ENCODE peak calls at places on chromosomes 4 and X, in seven cellular contexts. One of them, this sample, is unnamed.

GRCh38 chrX:14501312-14501711 is 28.0 kb upstream of the GLRA2 start:
- DNase-seq in IMR-90: no peak
- DNase-seq in H9: no peak
- DNase-seq in H1: no peak
- DNase-seq in trophoblast cell: no peak
- DNase-seq in mesenchymal stem cell: no peak
- DNase-seq in neuronal stem cell: no peak
- DNase-seq in this sample: no peak

GRCh38 chr4:1842339-1842895 is 13.5 kb downstream of the LETM1 start:
- DNase-seq in H1: no peak
- DNase-seq in IMR-90: no peak
- DNase-seq in trophoblast cell: no peak
- DNase-seq in mesenchymal stem cell: no peak
- DNase-seq in H9: peak; percentile 51
- DNase-seq in neuronal stem cell: no peak
- DNase-seq in this sample: no peak

GRCh38 chrX:40420899-40421729 is 159.7 kb upstream of the ATP6AP2 start:
- DNase-seq in IMR-90: no peak
- DNase-seq in H9: no peak
- DNase-seq in mesenchymal stem cell: no peak
- DNase-seq in neuronal stem cell: no peak
- DNase-seq in H1: no peak
- DNase-seq in trophoblast cell: no peak
- DNase-seq in this sample: peak; percentile 73

GRCh38 chrX:31423575-31424284 is 351.9 kb upstream of the FTHL17 start:
- DNase-seq in neuronal stem cell: no peak
- DNase-seq in IMR-90: peak; percentile 62
- DNase-seq in trophoblast cell: no peak
- DNase-seq in H9: peak; percentile 31
- DNase-seq in H1: peak; percentile 5
- DNase-seq in mesenchymal stem cell: peak; percentile 78
- DNase-seq in this sample: peak; percentile 53

GRCh38 chrX:30831082-30831481 is 58.0 kb downstream of the TAB3 start:
- DNase-seq in H9: no peak
- DNase-seq in mesenchymal stem cell: no peak
- DNase-seq in IMR-90: no peak
- DNase-seq in trophoblast cell: no peak
- DNase-seq in neuronal stem cell: peak; percentile 17
- DNase-seq in H1: no peak
- DNase-seq in this sample: peak; percentile 1

GRCh38 chrX:48966796-48967579 is 4.7 kb downstream of the KCND1 start:
- DNase-seq in neuronal stem cell: no peak
- DNase-seq in H1: no peak
- DNase-seq in H9: no peak
- DNase-seq in IMR-90: peak; percentile 55
- DNase-seq in trophoblast cell: no peak
- DNase-seq in mesenchymal stem cell: peak; percentile 33
- DNase-seq in this sample: no peak

GRCh38 chr4:38562751-38563198 is 101.2 kb upstream of the KLF3 start:
- DNase-seq in H1: no peak
- DNase-seq in IMR-90: peak; percentile 28
- DNase-seq in mesenchymal stem cell: peak; percentile 21
- DNase-seq in trophoblast cell: no peak
- DNase-seq in neuronal stem cell: no peak
- DNase-seq in H9: no peak
- DNase-seq in this sample: peak; percentile 40

GRCh38 chrX:53357799-53358530 is 64.5 kb downstream of the SMC1A start:
- DNase-seq in neuronal stem cell: peak; percentile 3
- DNase-seq in H1: no peak
- DNase-seq in mesenchymal stem cell: peak; percentile 69
- DNase-seq in IMR-90: peak; percentile 48
- DNase-seq in trophoblast cell: no peak
- DNase-seq in H9: peak; percentile 37
- DNase-seq in this sample: peak; percentile 86

GRCh38 chr4:107444-108429 is 16.6 kb upstream of the ZNF718 start:
- DNase-seq in H1: no peak
- DNase-seq in neuronal stem cell: no peak
- DNase-seq in mesenchymal stem cell: no peak
- DNase-seq in trophoblast cell: no peak
- DNase-seq in IMR-90: no peak
- DNase-seq in H9: no peak
- DNase-seq in this sample: peak; percentile 25

GRCh38 chr4:146282662-146283061 is 68.3 kb downstream of the REELD1 start:
- DNase-seq in trophoblast cell: no peak
- DNase-seq in H1: no peak
- DNase-seq in neuronal stem cell: no peak
- DNase-seq in H9: no peak
- DNase-seq in mesenchymal stem cell: no peak
- DNase-seq in IMR-90: no peak
- DNase-seq in this sample: no peak

GRCh38 chr4:2829933-2830451 is 13.7 kb upstream of the ADD1 start:
- DNase-seq in IMR-90: no peak
- DNase-seq in mesenchymal stem cell: no peak
- DNase-seq in H1: no peak
- DNase-seq in neuronal stem cell: no peak
- DNase-seq in H9: no peak
- DNase-seq in trophoblast cell: peak; percentile 24
- DNase-seq in this sample: no peak

GRCh38 chrX:94901849-94902248 is 1227.8 kb downstream of the FAM133A start:
- DNase-seq in mesenchymal stem cell: no peak
- DNase-seq in neuronal stem cell: no peak
- DNase-seq in trophoblast cell: no peak
- DNase-seq in H1: no peak
- DNase-seq in IMR-90: no peak
- DNase-seq in H9: no peak
- DNase-seq in this sample: no peak

GRCh38 chrX:148504412-148504950 is 4.1 kb downstream of the AFF2 start:
- DNase-seq in trophoblast cell: no peak
- DNase-seq in H1: no peak
- DNase-seq in IMR-90: no peak
- DNase-seq in H9: peak; percentile 29
- DNase-seq in neuronal stem cell: peak; percentile 26
- DNase-seq in mesenchymal stem cell: no peak
- DNase-seq in this sample: no peak

GRCh38 chr4:165516281-165516833 is 137.5 kb downstream of the CPE start:
- DNase-seq in H9: no peak
- DNase-seq in neuronal stem cell: no peak
- DNase-seq in mesenchymal stem cell: no peak
- DNase-seq in H1: no peak
- DNase-seq in trophoblast cell: no peak
- DNase-seq in IMR-90: no peak
- DNase-seq in this sample: no peak

GRCh38 chr4:1979477-1980196 is 29.1 kb downstream of the NELFA start:
- DNase-seq in H1: no peak
- DNase-seq in mesenchymal stem cell: no peak
- DNase-seq in neuronal stem cell: no peak
- DNase-seq in H9: peak; percentile 22
- DNase-seq in trophoblast cell: no peak
- DNase-seq in IMR-90: no peak
- DNase-seq in this sample: no peak

GRCh38 chrX:154800508-154801207 is 4.6 kb downstream of the MPP1 start:
- DNase-seq in neuronal stem cell: no peak
- DNase-seq in H9: no peak
- DNase-seq in trophoblast cell: no peak
- DNase-seq in H1: no peak
- DNase-seq in mesenchymal stem cell: no peak
- DNase-seq in IMR-90: no peak
- DNase-seq in this sample: no peak

GRCh38 chr4:109040441-109040840 is 262.0 kb downstream of the COL25A1 start:
- DNase-seq in H9: no peak
- DNase-seq in neuronal stem cell: no peak
- DNase-seq in IMR-90: no peak
- DNase-seq in H1: no peak
- DNase-seq in trophoblast cell: peak; percentile 6
- DNase-seq in mesenchymal stem cell: peak; percentile 30
- DNase-seq in this sample: no peak

GRCh38 chr4:26150948-26151347 is 169.9 kb upstream of the RBPJ start:
- DNase-seq in neuronal stem cell: no peak
- DNase-seq in H1: no peak
- DNase-seq in H9: no peak
- DNase-seq in trophoblast cell: no peak
- DNase-seq in IMR-90: peak; percentile 79
- DNase-seq in mesenchymal stem cell: peak; percentile 36
- DNase-seq in this sample: no peak

GRCh38 chr4:157294575-157294974 is 74.0 kb downstream of the GRIA2 start:
- DNase-seq in H1: no peak
- DNase-seq in mesenchymal stem cell: no peak
- DNase-seq in trophoblast cell: no peak
- DNase-seq in neuronal stem cell: no peak
- DNase-seq in IMR-90: no peak
- DNase-seq in H9: no peak
- DNase-seq in this sample: no peak

GRCh38 chr4:108762559-108763225 is at the start of gene ETNPPL:
- DNase-seq in trophoblast cell: peak; percentile 4
- DNase-seq in H9: peak; percentile 86
- DNase-seq in neuronal stem cell: peak; percentile 53
- DNase-seq in mesenchymal stem cell: peak; percentile 28
- DNase-seq in IMR-90: no peak
- DNase-seq in H1: peak; percentile 29
- DNase-seq in this sample: peak; percentile 62

GRCh38 chr4:168924648-168925047 is 85.4 kb downstream of the CBR4 start:
- DNase-seq in trophoblast cell: no peak
- DNase-seq in H1: no peak
- DNase-seq in IMR-90: no peak
- DNase-seq in mesenchymal stem cell: no peak
- DNase-seq in H9: no peak
- DNase-seq in neuronal stem cell: no peak
- DNase-seq in this sample: no peak

GRCh38 chr4:184395451-184395917 is 78.9 kb downstream of the IRF2 start:
- DNase-seq in mesenchymal stem cell: no peak
- DNase-seq in trophoblast cell: no peak
- DNase-seq in neuronal stem cell: no peak
- DNase-seq in H1: no peak
- DNase-seq in H9: no peak
- DNase-seq in IMR-90: no peak
- DNase-seq in this sample: no peak

GRCh38 chr4:59518005-59518823 is 1681.9 kb upstream of the ADGRL3 start:
- DNase-seq in H9: peak; percentile 61
- DNase-seq in IMR-90: no peak
- DNase-seq in mesenchymal stem cell: no peak
- DNase-seq in H1: no peak
- DNase-seq in neuronal stem cell: no peak
- DNase-seq in trophoblast cell: no peak
- DNase-seq in this sample: no peak

GRCh38 chr4:151799417-151800030 is 38.7 kb upstream of the GATB start:
- DNase-seq in IMR-90: no peak
- DNase-seq in H1: no peak
- DNase-seq in H9: no peak
- DNase-seq in neuronal stem cell: no peak
- DNase-seq in mesenchymal stem cell: no peak
- DNase-seq in trophoblast cell: no peak
- DNase-seq in this sample: peak; percentile 66

GRCh38 chr4:85474818-85475630 is at the start of gene ARHGAP24:
- DNase-seq in IMR-90: peak; percentile 83
- DNase-seq in mesenchymal stem cell: peak; percentile 99
- DNase-seq in H1: peak; percentile 73
- DNase-seq in trophoblast cell: peak; percentile 100
- DNase-seq in neuronal stem cell: peak; percentile 70
- DNase-seq in H9: peak; percentile 93
- DNase-seq in this sample: peak; percentile 97

GRCh38 chrX:135257469-135257868 is 5.6 kb downstream of the ETDA start:
- DNase-seq in neuronal stem cell: no peak
- DNase-seq in IMR-90: no peak
- DNase-seq in trophoblast cell: no peak
- DNase-seq in H1: no peak
- DNase-seq in mesenchymal stem cell: no peak
- DNase-seq in H9: no peak
- DNase-seq in this sample: no peak
- H3K23ac ChIP-seq in neuronal stem cell: no peak overlapping the region
- H3K23ac ChIP-seq in IMR-90: no peak overlapping the region
- H3K23ac ChIP-seq in trophoblast cell: no peak overlapping the region
- H3K23ac ChIP-seq in H1: no peak overlapping the region
- H3K23ac ChIP-seq in mesenchymal stem cell: no peak overlapping the region
- H3K23ac ChIP-seq in H9: no peak overlapping the region
- H3K23ac ChIP-seq in this sample: no peak overlapping the region

GRCh38 chrX:124805486-124805885 is 459.1 kb downstream of the SH2D1A start:
- DNase-seq in mesenchymal stem cell: no peak
- DNase-seq in trophoblast cell: no peak
- DNase-seq in neuronal stem cell: no peak
- DNase-seq in H9: no peak
- DNase-seq in H1: no peak
- DNase-seq in IMR-90: no peak
- DNase-seq in this sample: no peak

GRCh38 chrX:124804962-124805361 is 458.6 kb downstream of the SH2D1A start:
- DNase-seq in mesenchymal stem cell: no peak
- DNase-seq in IMR-90: no peak
- DNase-seq in trophoblast cell: no peak
- DNase-seq in neuronal stem cell: no peak
- DNase-seq in H9: no peak
- DNase-seq in H1: no peak
- DNase-seq in this sample: no peak
- H3K23ac ChIP-seq in mesenchymal stem cell: no peak overlapping the region
- H3K23ac ChIP-seq in IMR-90: no peak overlapping the region
- H3K23ac ChIP-seq in trophoblast cell: no peak overlapping the region
- H3K23ac ChIP-seq in neuronal stem cell: no peak overlapping the region
- H3K23ac ChIP-seq in H9: no peak overlapping the region
- H3K23ac ChIP-seq in H1: no peak overlapping the region
- H3K23ac ChIP-seq in this sample: no peak overlapping the region

GRCh38 chr4:147518086-147518485 is 37.2 kb downstream of the EDNRA start:
- DNase-seq in H1: no peak
- DNase-seq in H9: no peak
- DNase-seq in trophoblast cell: no peak
- DNase-seq in IMR-90: no peak
- DNase-seq in mesenchymal stem cell: no peak
- DNase-seq in neuronal stem cell: no peak
- DNase-seq in this sample: no peak
- H3K23ac ChIP-seq in H1: no peak overlapping the region
- H3K23ac ChIP-seq in H9: no peak overlapping the region
- H3K23ac ChIP-seq in trophoblast cell: no peak overlapping the region
- H3K23ac ChIP-seq in IMR-90: no peak overlapping the region
- H3K23ac ChIP-seq in mesenchymal stem cell: no peak overlapping the region
- H3K23ac ChIP-seq in neuronal stem cell: no peak overlapping the region
- H3K23ac ChIP-seq in this sample: no peak overlapping the region

DNA sequence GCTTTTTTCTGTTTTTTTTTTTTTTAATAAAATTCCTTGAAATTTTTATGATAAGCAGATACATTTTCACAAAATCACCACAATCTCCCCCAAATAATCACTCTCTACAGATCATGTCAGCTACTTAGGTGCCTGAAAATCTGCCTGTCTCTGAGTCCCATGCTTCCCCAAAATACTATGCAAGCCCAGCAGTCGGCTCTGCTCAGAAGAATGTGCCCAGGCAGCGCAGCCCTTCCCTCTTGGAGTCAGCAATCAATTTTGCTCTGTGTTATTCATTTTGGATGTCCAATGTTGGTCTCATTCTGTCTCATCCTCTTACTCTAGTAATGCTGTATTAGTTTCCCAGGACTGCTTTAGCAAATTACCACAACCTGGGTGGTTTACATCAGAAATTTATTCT is 24.9 kb upstream of the C1QTNF7 start:
- DNase-seq in H1: no peak
- DNase-seq in trophoblast cell: no peak
- DNase-seq in IMR-90: no peak
- DNase-seq in mesenchymal stem cell: no peak
- DNase-seq in neuronal stem cell: no peak
- DNase-seq in H9: no peak
- DNase-seq in this sample: no peak
- H3K23ac ChIP-seq in H1: no peak overlapping the region
- H3K23ac ChIP-seq in trophoblast cell: no peak overlapping the region
- H3K23ac ChIP-seq in IMR-90: peak overlapping the region; percentile 67
- H3K23ac ChIP-seq in mesenchymal stem cell: peak overlapping the region; percentile 46
- H3K23ac ChIP-seq in neuronal stem cell: no peak overlapping the region
- H3K23ac ChIP-seq in H9: no peak overlapping the region
- H3K23ac ChIP-seq in this sample: no peak overlapping the region